ENCODE peak calls at places on chromosomes 16 and 17, in six cellular contexts. N, X, T, V, B and Y are unnamed samples.

GRCh38 chr17:62075308-62075815 is 10.3 kb upstream of the MED13 start:
- DNase-seq in N (no peak), X (no peak), T (no peak), V (no peak), B (no peak), Y (no peak)

GRCh38 chr16:19338335-19338734 is 52.8 kb downstream of the CLEC19A start:
- DNase-seq in N (no peak), X (no peak), T (no peak), V (no peak), B (no peak), Y (no peak)

GRCh38 chr17:12409082-12409481 is 256.6 kb upstream of the MYOCD start:
- DNase-seq in N (no peak), X (no peak), T (no peak), V (no peak), B (no peak), Y (no peak)

GRCh38 chr17:79630120-79630519 is 19.3 kb upstream of the RBFOX3 start:
- DNase-seq in N (no peak), X (peak), T (no peak), V (no peak), B (no peak), Y (no peak)

GRCh38 chr16:88764080-88764479 is 20.9 kb downstream of the PIEZO1 start:
- DNase-seq in N (no peak), X (no peak), T (no peak), V (no peak), B (no peak), Y (no peak)

GRCh38 chr17:63289931-63290330 is 156.2 kb downstream of the CYB561 start:
- DNase-seq in N (no peak), X (no peak), T (no peak), V (no peak), B (no peak), Y (no peak)

GRCh38 chr17:78360371-78361226 is 722 bp upstream of the SOCS3 start:
- DNase-seq in N (peak), X (peak), T (peak), V (peak), B (peak), Y (peak)

GRCh38 chr16:3234543-3235541 is at the start of gene ZNF200:
- DNase-seq in N (peak), X (peak), T (peak), V (peak), B (peak), Y (peak)

GRCh38 chr16:88014201-88014781 is 63.1 kb downstream of the BANP start:
- DNase-seq in N (peak), X (peak), T (no peak), V (no peak), B (peak), Y (no peak)

GRCh38 chr17:55198690-55199370 is 65.9 kb upstream of the HLF start:
- DNase-seq in N (no peak), X (no peak), T (no peak), V (no peak), B (no peak), Y (no peak)

GRCh38 chr16:30382398-30383015 is at the start of gene SEPTIN1:
- DNase-seq in N (no peak), X (no peak), T (peak), V (no peak), B (no peak), Y (peak)

GRCh38 chr17:65371702-65372101 is 189.7 kb downstream of the AXIN2 start:
- DNase-seq in N (no peak), X (peak), T (no peak), V (no peak), B (no peak), Y (no peak)

GRCh38 chr16:9549487-9549886 is 458.0 kb downstream of the HAPSTR1 start:
- DNase-seq in N (no peak), X (no peak), T (no peak), V (no peak), B (no peak), Y (no peak)

GRCh38 chr17:50451943-50452626 is 16.6 kb downstream of the CHAD start:
- DNase-seq in N (no peak), X (no peak), T (no peak), V (no peak), B (no peak), Y (no peak)

GRCh38 chr16:90020838-90021382 is 1.7 kb upstream of the DBNDD1 start:
- DNase-seq in N (peak), X (no peak), T (no peak), V (no peak), B (peak), Y (no peak)

GRCh38 chr16:67216612-67217490 is 10.1 kb upstream of the TMEM208 start:
- DNase-seq in N (no peak), X (peak), T (peak), V (peak), B (no peak), Y (no peak)

GRCh38 chr17:40726919-40727318 is 23.4 kb upstream of the KRT24 start:
- DNase-seq in N (peak), X (no peak), T (no peak), V (no peak), B (no peak), Y (no peak)

GRCh38 chr17:67994827-67995567 is 1.3 kb downstream of the C17orf58 start:
- DNase-seq in N (peak), X (peak), T (no peak), V (no peak), B (no peak), Y (no peak)

GRCh38 chr17:57767561-57767960 is 22.5 kb upstream of the CCDC182 start:
- DNase-seq in N (no peak), X (no peak), T (no peak), V (no peak), B (no peak), Y (no peak)
- TF ChIP-seq CTCF in N (no peak), X (no peak), T (no peak), V (no peak), B (no peak), Y (no peak)

GRCh38 chr16:4365014-4365406 is 6.6 kb upstream of the VASN start:
- DNase-seq in N (no peak), X (no peak), T (no peak), V (no peak), B (no peak), Y (no peak)
- TF ChIP-seq CTCF in N (no peak), X (no peak), T (no peak), V (no peak), B (no peak), Y (no peak)

GRCh38 chr17:76370261-76370993 is 14.0 kb upstream of the SPHK1 start:
- DNase-seq in N (peak), X (peak), T (no peak), V (no peak), B (peak), Y (no peak)
- TF ChIP-seq CTCF in N (peak), X (peak), T (no peak), V (no peak), B (peak), Y (no peak)

DNA sequence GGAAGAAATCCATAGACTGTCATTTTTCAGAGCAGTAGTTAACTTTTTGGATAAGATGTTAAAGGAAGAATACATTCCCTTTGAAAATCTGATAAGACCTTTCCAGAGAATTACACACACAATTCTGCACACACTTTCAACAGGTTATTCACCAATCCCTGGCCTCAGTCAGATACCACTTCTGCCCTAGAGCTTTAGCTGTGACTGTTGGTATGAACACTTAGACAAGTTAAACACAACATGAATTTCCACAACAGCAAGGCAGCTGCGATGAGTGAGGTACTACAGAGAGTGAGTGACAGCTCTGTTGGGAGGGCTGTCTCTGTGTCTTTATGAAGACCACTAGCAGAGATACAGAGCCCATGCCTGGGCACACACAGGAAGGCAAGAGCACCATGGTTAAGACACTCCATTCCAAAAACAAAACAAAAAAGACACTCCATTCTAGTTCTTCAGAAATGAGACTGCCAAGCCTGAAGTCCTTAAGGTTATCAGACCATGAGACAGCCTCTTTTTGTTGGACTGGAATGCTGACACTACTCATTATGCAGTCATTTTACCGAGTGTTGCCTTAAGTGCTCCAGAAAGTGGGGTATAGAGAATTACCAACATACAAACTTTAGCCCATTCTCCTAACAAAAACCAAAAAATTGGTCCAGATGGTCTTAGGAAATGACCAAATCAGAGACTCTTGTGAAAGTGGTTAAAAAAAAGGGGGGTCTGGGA is 42.4 kb downstream of the TOM1L2 start:
- DNase-seq in N (peak), X (no peak), T (no peak), V (no peak), B (no peak), Y (no peak)
- TF ChIP-seq CTCF in N (no peak), X (no peak), T (no peak), V (no peak), B (no peak), Y (no peak)

GRCh38 chr17:39531252-39531651 is 70.0 kb downstream of the CDK12 start:
- DNase-seq in N (no peak), X (no peak), T (no peak), V (no peak), B (no peak), Y (no peak)

GRCh38 chr17:39530513-39530912 is 69.2 kb downstream of the CDK12 start:
- DNase-seq in N (no peak), X (no peak), T (no peak), V (no peak), B (no peak), Y (no peak)

GRCh38 chr17:39529455-39529854 is 68.2 kb downstream of the CDK12 start:
- DNase-seq in N (no peak), X (no peak), T (no peak), V (no peak), B (no peak), Y (no peak)

GRCh38 chr17:39525801-39526506 is 64.7 kb downstream of the CDK12 start:
- DNase-seq in N (no peak), X (no peak), T (no peak), V (no peak), B (no peak), Y (no peak)

DNA sequence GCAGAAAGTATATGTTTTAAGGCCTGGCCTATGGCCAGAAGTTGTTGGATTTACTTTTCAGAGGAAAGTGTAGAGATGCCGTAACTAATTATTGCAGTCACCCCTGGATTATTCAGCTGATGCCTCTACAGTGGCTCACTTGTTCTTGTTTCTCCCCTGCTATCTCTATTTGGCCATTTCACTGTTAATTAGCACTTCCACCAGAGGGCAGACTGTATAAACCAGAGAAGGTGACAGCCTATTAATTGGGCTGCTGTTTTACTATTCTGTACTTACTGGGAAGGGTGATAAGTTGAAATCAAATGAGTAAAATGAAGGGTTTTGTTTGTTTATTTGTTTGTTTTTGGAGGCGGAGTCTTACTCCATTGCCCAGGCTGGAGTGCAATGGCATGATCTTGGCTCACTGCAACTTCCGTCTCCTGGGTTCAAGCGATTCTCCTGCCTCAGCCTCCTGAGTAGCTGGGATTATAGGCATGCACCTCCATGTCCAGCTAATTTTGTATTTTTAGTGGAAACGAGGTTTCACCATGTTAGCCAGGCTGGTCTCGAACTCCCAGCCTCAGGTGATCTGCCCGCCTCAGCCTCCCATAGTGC is 66.0 kb downstream of the CDK12 start:
- DNase-seq in N (peak), X (no peak), T (peak), V (peak), B (no peak), Y (no peak)
- TF ChIP-seq CTCF in N (peak), X (peak), T (peak), V (no peak), B (peak), Y (peak)

GRCh38 chr17:9672691-9673090 is 27.4 kb downstream of the USP43 start:
- DNase-seq in N (no peak), X (no peak), T (no peak), V (no peak), B (no peak), Y (no peak)

GRCh38 chr17:9676742-9677387 is 31.5 kb downstream of the USP43 start:
- DNase-seq in N (peak), X (no peak), T (no peak), V (no peak), B (no peak), Y (no peak)

GRCh38 chr17:9677411-9677810 is 32.1 kb downstream of the USP43 start:
- DNase-seq in N (no peak), X (no peak), T (no peak), V (no peak), B (no peak), Y (no peak)

GRCh38 chr17:9677932-9678331 is 32.6 kb downstream of the USP43 start:
- DNase-seq in N (no peak), X (no peak), T (no peak), V (no peak), B (no peak), Y (no peak)

DNA sequence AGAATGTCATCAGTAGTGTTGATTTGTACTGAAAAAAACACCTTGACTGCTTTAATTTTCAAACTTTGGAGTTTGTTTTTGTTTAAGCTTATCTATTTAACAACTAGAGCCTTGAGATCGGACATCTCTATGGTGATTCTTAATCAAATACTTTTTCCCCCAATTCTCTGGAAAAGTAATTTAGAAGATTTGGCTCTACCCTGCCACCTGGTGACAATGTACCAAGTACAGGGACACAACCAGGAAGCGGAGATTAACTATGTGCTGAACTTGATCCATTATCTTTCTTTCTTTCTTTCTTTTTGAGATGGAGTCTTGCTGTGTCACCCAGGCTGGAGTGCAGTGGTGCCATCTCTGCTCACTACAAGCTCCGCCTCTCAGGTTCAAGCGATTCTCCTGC is 30.8 kb downstream of the USP43 start:
- DNase-seq in N (no peak), X (no peak), T (no peak), V (no peak), B (no peak), Y (no peak)
- TF ChIP-seq CTCF in N (no peak), X (peak), T (no peak), V (no peak), B (no peak), Y (no peak)

DNA sequence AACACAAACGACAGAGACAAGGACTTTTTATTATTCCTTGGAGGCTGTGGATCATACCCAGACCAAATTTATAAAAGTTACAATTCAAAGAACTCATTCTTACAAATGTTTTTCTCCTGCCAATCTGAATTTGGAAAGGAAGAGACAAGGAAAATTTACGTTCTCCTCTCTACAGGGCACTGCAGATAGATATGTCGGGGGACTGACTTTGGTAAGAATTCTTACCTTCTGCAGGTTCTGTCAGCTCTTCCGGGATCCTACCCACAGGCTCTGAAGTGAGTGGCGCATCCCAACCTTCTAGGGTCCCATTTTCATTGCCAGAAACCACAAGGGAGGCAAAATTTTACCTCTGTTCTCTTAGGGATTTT is 2.2 kb upstream of the SLFN12L start:
- DNase-seq in N (no peak), X (no peak), T (no peak), V (no peak), B (no peak), Y (no peak)
- TF ChIP-seq CTCF in N (no peak), X (no peak), T (no peak), V (no peak), B (no peak), Y (no peak)

GRCh38 chr17:44258811-44259351 is 9.1 kb downstream of the SLC4A1 start:
- DNase-seq in N (no peak), X (no peak), T (no peak), V (no peak), B (no peak), Y (no peak)
- TF ChIP-seq CTCF in N (no peak), X (no peak), T (no peak), V (no peak), B (no peak), Y (no peak)